ENCODE peak calls at places on chromosomes 4 and X, in five cellular contexts. S is SK-N-SH, E is HepG2, W is K562, H is GM12878. F is an unnamed sample.

GRCh38 chrX:134764202-134764785 is 106.0 kb upstream of the PLAC1 start:
- DNase-seq in S (peak), E (peak), W (peak), H (no peak), F (no peak)

GRCh38 chrX:78387364-78387763 is 60.0 kb upstream of the CYSLTR1 start:
- DNase-seq in S (no peak), E (no peak), W (no peak), H (no peak), F (no peak)

GRCh38 chr4:146379744-146380143 is 142.0 kb downstream of the SLC10A7 start:
- DNase-seq in S (no peak), E (peak), W (no peak), H (no peak), F (peak)

GRCh38 chrX:17692709-17693346 is 44.5 kb upstream of the SCML1 start:
- DNase-seq in S (no peak), E (no peak), W (peak), H (no peak), F (peak)

GRCh38 chr4:140071806-140072205 is 82.2 kb downstream of the MAML3 start:
- DNase-seq in S (no peak), E (no peak), W (no peak), H (peak), F (peak)

GRCh38 chr4:44056721-44057151 is 391.9 kb downstream of the KCTD8 start:
- DNase-seq in S (peak), E (no peak), W (no peak), H (no peak), F (no peak)

GRCh38 chr4:78592104-78592783 is 40.7 kb downstream of the ANXA3 start:
- DNase-seq in S (peak), E (no peak), W (peak), H (no peak), F (no peak)

GRCh38 chrX:40864972-40865371 is 129.6 kb upstream of the MED14 start:
- DNase-seq in S (no peak), E (no peak), W (no peak), H (no peak), F (peak)

GRCh38 chr4:85514117-85514516 is 39.2 kb downstream of the ARHGAP24 start:
- DNase-seq in S (no peak), E (no peak), W (no peak), H (no peak), F (no peak)

GRCh38 chrX:83829874-83830273 is 31.1 kb upstream of the CYLC1 start:
- DNase-seq in S (no peak), E (no peak), W (no peak), H (no peak), F (no peak)

GRCh38 chrX:133535066-133535465 is 119.8 kb upstream of the GPC4 start:
- DNase-seq in S (no peak), E (no peak), W (no peak), H (no peak), F (no peak)

GRCh38 chrX:133534172-133534571 is 118.9 kb upstream of the GPC4 start:
- DNase-seq in S (no peak), E (no peak), W (no peak), H (no peak), F (no peak)

GRCh38 chrX:133529578-133529977 is 114.3 kb upstream of the GPC4 start:
- DNase-seq in S (no peak), E (no peak), W (no peak), H (no peak), F (no peak)

GRCh38 chrX:133531012-133531411 is 115.7 kb upstream of the GPC4 start:
- DNase-seq in S (no peak), E (no peak), W (no peak), H (no peak), F (no peak)

DNA sequence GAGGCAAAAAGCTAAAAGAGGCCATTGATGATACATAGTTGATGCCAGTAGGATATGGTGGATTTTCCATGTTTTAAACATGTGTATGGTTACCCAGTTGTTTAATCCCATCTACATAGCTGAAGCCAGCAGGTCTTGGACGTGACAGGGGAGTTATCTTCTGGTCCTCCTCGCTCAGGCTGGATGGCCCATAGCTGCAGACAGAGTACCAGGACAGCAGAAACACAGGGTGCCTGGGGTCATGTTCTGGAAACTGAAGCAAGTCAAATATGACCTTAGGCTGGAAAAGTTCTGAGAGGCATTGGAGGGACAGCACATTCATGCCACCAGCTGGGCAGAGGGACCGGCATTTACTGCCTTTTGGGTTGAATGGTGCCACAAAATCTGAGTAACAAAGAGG is 118.0 kb upstream of the GPC4 start:
- DNase-seq in S (no peak), E (no peak), W (no peak), H (no peak), F (no peak)
- TF ChIP-seq MXI1 in S (no peak), E (no peak), W (no peak), H (no peak), F (no peak)

GRCh38 chrX:44305921-44306320 is 37.6 kb downstream of the EFHC2 start:
- DNase-seq in S (no peak), E (no peak), W (no peak), H (no peak), F (no peak)
- TF ChIP-seq MXI1 in S (no peak), E (no peak), W (no peak), H (no peak), F (no peak)

DNA sequence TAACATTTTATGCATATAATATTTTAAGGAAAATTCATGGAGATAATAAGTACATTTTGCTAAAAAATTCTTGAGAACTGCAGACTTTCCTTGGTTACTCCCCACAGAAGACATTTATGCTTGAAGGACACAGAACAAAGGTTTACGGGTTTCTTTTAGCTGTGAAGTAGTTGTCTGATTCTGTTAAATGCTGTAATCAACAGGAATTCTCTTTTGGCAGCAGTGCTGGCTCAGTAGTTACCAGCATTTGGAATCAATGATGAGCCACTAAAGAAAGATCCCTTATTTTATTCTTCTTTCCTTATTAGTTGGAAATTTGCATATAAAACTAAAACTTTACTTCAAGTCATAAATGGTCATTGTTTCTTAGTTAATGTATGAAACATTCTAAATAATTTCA is 199.3 kb upstream of the FAT4 start:
- DNase-seq in S (no peak), E (no peak), W (no peak), H (no peak), F (peak)
- TF ChIP-seq MXI1 in S (no peak), E (no peak), W (no peak), H (no peak), F (no peak)

DNA sequence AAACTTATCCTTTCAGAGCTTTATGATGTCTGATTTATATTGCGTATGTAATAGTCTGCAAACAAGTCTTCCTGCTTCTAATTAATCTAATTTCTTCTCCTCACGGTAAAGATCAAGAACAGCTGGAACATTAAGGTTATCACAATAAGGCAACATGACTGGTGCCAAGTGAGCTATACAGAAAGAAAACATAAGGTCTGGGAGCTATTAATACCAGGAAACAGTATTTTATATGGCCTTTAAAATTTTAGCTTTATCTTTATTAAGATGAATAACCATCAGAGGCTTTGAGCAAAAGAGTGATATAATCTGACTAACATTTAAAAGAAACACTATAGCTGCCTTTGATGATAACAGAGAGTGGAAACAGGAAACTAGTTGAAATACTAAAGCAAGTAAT is 28.7 kb upstream of the CABS1 start:
- DNase-seq in S (no peak), E (no peak), W (no peak), H (no peak), F (no peak)
- TF ChIP-seq MXI1 in S (no peak), E (no peak), W (no peak), H (no peak), F (no peak)

GRCh38 chr4:127012549-127012948 is 620.2 kb upstream of the INTU start:
- DNase-seq in S (no peak), E (no peak), W (no peak), H (no peak), F (peak)
- TF ChIP-seq MXI1 in S (no peak), E (no peak), W (no peak), H (no peak), F (no peak)

DNA sequence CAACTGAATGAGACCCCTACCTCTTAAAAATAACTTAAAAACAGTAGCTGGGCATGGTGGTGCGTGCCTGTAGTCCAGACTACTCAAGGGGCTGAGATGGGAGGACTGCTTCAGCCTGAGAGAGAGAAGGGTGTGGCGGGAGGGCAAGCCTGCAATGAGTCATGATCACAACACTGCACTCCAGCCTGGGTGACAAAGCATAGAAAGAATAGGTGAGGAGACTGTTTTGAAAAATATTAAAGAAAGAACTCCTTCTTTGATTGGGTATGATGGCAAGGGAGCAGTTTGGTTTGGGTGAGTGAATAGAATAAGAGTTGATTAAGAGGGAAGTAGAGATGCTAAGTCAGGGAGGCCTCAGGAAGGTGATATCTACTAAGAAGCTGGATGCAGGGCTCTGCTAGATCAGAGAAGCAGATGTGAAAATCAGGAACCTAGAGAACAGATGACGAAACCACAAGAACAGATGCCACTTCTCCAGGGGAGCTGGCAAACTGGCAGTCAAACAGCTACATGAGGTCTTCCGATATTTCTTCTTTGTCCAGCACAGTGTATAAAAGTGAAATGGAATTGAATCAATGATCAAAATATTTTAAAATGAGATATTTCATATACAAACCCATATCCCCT is 318.6 kb downstream of the OPHN1 start:
- DNase-seq in S (no peak), E (no peak), W (no peak), H (no peak), F (peak)
- TF ChIP-seq MXI1 in S (no peak), E (no peak), W (no peak), H (no peak), F (no peak)

DNA sequence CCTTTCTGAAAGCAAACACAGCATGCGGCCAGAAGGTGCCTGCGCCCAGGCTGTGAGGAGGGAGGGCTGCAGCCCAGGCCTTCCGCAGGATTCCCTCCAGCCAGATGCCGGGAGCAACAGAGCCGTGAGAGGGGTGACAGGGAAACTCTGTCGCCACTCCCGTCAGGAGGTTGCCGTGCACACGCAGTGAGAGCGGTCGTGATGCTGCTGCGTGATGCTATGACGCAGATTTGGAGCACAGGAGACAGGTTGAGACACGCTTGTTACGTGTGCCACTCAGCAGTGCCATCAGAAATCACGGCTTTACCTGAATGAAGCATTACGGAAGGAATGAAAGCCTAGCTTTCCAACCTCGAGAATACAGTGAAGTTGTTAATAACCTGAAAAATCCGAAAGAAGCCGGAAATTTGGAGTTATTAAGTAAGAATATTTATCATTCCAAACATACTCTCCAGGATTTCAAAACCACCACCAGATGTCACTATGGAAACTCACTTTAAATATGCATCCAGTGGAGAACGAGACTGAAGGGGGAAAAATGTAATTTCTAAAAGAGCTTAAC is 54.4 kb downstream of the FAT1 start:
- DNase-seq in S (peak), E (peak), W (no peak), H (no peak), F (peak)
- TF ChIP-seq MXI1 in S (no peak), E (no peak), W (no peak), H (no peak), F (no peak)

DNA sequence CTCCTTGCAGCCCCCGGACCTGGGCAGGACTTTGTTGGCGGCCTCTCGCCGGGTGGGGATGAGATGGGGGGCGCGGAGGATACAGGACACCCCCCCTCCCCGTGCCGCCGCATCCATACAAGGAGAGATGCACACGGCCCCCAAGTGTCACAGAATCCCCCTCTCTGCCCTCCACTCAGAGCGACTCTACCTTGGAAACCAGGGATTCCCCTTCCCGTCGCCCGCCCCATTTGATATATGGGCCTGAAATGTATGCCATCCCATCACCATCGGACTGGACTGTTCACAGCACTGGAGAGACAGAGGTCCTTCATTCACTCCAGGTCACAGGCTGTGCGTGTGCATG is 426 bp downstream of the PORCN start:
- DNase-seq in S (peak), E (no peak), W (no peak), H (no peak), F (no peak)
- TF ChIP-seq MXI1 in S (no peak), E (no peak), W (no peak), H (no peak), F (no peak)